ENCODE peak calls at places on chromosomes 13 and 19, in seven cellular contexts. W, Y, P, R, Z, A and S are unnamed samples.

GRCh38 chr19:48970923-48971395 is 5.8 kb downstream of the FTL start:
- DNase-seq in Y (peak; percentile 69), A (no peak), W (peak; percentile 94), Z (peak; percentile 89), R (peak; percentile 84), P (peak; percentile 66), S (peak; percentile 81)

GRCh38 chr19:36916991-36917390 is 859 bp downstream of the ZNF568 start:
- DNase-seq in Y (no peak), P (no peak), A (no peak), Z (peak; percentile 68), R (no peak), W (no peak), S (no peak)

GRCh38 chr19:355134-355533 is 10.5 kb upstream of the MIER2 start:
- DNase-seq in W (no peak), Z (peak; percentile 73), R (no peak), P (no peak), Y (no peak), A (no peak), S (no peak)

GRCh38 chr19:49155830-49156346 is 692 bp upstream of the HRC start:
- DNase-seq in P (no peak), Z (no peak), R (no peak), W (no peak), A (no peak), Y (no peak), S (no peak)

GRCh38 chr19:40165362-40165937 is 25.8 kb upstream of the MAP3K10 start:
- DNase-seq in Z (peak; percentile 66), W (peak; percentile 71), R (peak; percentile 47), Y (no peak), P (peak; percentile 17), A (peak; percentile 35), S (peak; percentile 67)

GRCh38 chr13:22505489-22505888 is 675.3 kb upstream of the SGCG start:
- DNase-seq in W (no peak), A (no peak), P (no peak), Z (peak; percentile 88), R (no peak), Y (no peak), S (no peak)

GRCh38 chr19:17555929-17556813 is 722 bp downstream of the COLGALT1 start:
- DNase-seq in P (peak; percentile 23), Y (no peak), A (no peak), W (peak; percentile 83), Z (peak; percentile 82), R (peak; percentile 84), S (no peak)

GRCh38 chr19:7975037-7975436 is 30.4 kb downstream of the ELAVL1 start:
- DNase-seq in A (no peak), W (no peak), R (no peak), Z (peak; percentile 76), P (no peak), Y (no peak), S (no peak)

GRCh38 chr19:55289117-55289796 is 5.5 kb downstream of the BRSK1 start:
- DNase-seq in Z (no peak), P (no peak), W (no peak), A (no peak), Y (no peak), R (no peak), S (no peak)

GRCh38 chr19:16778796-16779411 is 50.3 kb upstream of the SIN3B start:
- DNase-seq in Z (peak; percentile 87), P (peak; percentile 14), Y (no peak), W (peak; percentile 74), A (peak; percentile 49), R (no peak), S (peak; percentile 10)

GRCh38 chr19:45179063-45179847 is 671 bp downstream of the BLOC1S3 start:
- DNase-seq in A (no peak), P (peak; percentile 23), W (no peak), R (peak; percentile 44), Z (no peak), Y (no peak), S (peak; percentile 37)

GRCh38 chr13:48828962-48829405 is 146.7 kb upstream of the FNDC3A start:
- DNase-seq in A (peak; percentile 8), Y (no peak), R (no peak), P (no peak), W (no peak), Z (no peak), S (no peak)

GRCh38 chr19:39335168-39335567 is 675 bp downstream of the GMFG start:
- DNase-seq in W (no peak), P (peak; percentile 16), R (no peak), A (no peak), Z (no peak), Y (no peak), S (no peak)

GRCh38 chr19:17311455-17312248 is 2.3 kb downstream of the DDA1 start:
- DNase-seq in R (no peak), W (no peak), Z (peak; percentile 78), Y (no peak), P (no peak), A (no peak), S (no peak)

GRCh38 chr13:98688373-98688772 is 64.1 kb downstream of the SLC15A1 start:
- DNase-seq in Z (no peak), W (no peak), A (peak; percentile 38), Y (no peak), P (no peak), R (no peak), S (no peak)

GRCh38 chr13:66803759-66804456 is 426.2 kb downstream of the PCDH9 start:
- DNase-seq in A (no peak), W (no peak), P (no peak), Y (no peak), Z (no peak), R (no peak), S (no peak)

GRCh38 chr19:44212865-44213346 is 574 bp downstream of the ZNF227 start:
- DNase-seq in A (no peak), Y (no peak), R (no peak), W (no peak), Z (no peak), P (no peak), S (no peak)

GRCh38 chr19:19602713-19603320 is 15.7 kb downstream of the PBX4 start:
- DNase-seq in P (no peak), W (no peak), R (no peak), A (no peak), Y (no peak), Z (no peak), S (no peak)

GRCh38 chr13:34335662-34336007 is 517.7 kb downstream of the RFC3 start:
- DNase-seq in Y (no peak), Z (no peak), P (no peak), R (no peak), A (no peak), W (no peak), S (no peak)
- H3K4me1 ChIP-seq in Y (no peaks in the 10 kb centered on the region), Z (no peaks in the 10 kb centered on the region), P (no peaks in the 10 kb centered on the region), R (no peaks in the 10 kb centered on the region), A (no peaks in the 10 kb centered on the region), W (no peaks in the 10 kb centered on the region), S (no peaks in the 10 kb centered on the region)

DNA sequence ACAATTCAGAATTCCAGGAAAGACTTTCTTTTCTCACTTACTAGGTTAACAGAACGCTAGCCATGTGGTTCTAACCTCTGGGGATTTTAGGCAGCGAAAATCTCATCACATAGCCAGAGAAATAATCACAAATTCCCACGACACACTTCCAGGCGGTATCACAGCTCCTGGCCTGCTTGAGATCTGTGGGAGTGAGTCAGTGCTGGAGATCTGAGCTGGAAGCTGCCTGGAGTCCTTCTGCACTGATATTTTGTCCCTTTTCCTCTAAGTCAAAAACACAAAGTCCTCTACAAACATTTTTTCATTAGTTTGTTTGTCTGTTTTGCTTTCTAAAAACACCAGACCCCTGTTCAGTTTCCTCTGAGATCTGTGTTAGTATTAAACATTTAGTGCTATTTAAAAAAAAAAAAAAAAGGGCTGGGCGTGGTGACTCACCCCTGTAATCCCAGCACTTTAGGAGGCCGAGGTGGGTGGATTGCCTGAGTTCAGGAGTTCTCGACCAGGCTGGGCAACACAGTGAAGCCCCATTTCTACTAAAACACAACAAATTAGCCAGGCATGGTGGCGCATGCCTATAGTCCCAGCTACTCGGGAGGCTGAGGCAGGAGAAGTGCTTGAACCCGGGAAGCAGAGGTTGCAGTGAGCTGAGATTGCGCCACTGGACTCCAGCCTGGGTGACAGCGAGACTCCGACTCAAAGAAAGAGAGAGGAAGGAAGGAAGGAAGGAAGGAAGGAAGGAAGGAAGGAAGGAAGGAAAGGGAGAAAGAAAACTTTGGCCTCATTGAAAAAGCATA is 12.2 kb upstream of the UBE2L5 start:
- DNase-seq in W (no peak), Y (no peak), R (no peak), P (no peak), A (no peak), Z (no peak), S (no peak)
- H3K9me3 ChIP-seq in W (no peaks in the 10 kb centered on the region), Y (no peaks in the 10 kb centered on the region), R (no peaks in the 10 kb centered on the region), P (no peaks in the 10 kb centered on the region), A (peaks cover 14% of the 10 kb centered on the region), Z (no peaks in the 10 kb centered on the region), S (no peaks in the 10 kb centered on the region)

DNA sequence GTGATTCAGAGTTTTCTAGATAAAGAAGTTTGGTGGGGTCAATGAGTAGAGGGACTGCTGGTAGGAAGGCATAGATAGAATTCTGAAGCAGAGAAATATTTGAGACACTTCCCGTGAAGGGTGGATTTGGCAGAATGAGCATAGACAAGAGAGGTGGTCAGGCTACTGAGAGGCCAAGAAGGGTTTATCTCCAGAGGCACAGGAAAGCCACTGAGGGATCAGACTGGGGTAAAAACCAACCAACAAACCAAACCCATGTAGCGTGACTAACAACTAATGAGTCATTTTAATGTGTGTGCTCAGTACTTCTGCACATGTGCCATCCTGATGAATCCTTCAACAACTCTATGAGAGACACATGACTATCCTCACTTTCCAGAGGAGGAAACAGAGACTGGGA is 60.0 kb upstream of the SERP2 start:
- DNase-seq in W (no peak), A (no peak), P (no peak), Y (no peak), R (no peak), Z (no peak), S (no peak)
- H3K4me3 ChIP-seq in W (no peak overlapping the region), A (no peak overlapping the region), P (no peak overlapping the region), Y (no peak overlapping the region), R (no peak overlapping the region), Z (no peak overlapping the region), S (no peak overlapping the region)

GRCh38 chr13:79722885-79723445 is 242.0 kb downstream of the NDFIP2 start:
- DNase-seq in W (no peak), Z (no peak), P (no peak), R (no peak), A (no peak), Y (no peak), S (no peak)

GRCh38 chr13:79725841-79726240 is 244.9 kb downstream of the NDFIP2 start:
- DNase-seq in A (no peak), R (no peak), P (no peak), Y (no peak), W (no peak), Z (no peak), S (no peak)

GRCh38 chr13:79723462-79724116 is 242.6 kb downstream of the NDFIP2 start:
- DNase-seq in Z (no peak), A (no peak), P (no peak), Y (no peak), W (no peak), R (no peak), S (no peak)

DNA sequence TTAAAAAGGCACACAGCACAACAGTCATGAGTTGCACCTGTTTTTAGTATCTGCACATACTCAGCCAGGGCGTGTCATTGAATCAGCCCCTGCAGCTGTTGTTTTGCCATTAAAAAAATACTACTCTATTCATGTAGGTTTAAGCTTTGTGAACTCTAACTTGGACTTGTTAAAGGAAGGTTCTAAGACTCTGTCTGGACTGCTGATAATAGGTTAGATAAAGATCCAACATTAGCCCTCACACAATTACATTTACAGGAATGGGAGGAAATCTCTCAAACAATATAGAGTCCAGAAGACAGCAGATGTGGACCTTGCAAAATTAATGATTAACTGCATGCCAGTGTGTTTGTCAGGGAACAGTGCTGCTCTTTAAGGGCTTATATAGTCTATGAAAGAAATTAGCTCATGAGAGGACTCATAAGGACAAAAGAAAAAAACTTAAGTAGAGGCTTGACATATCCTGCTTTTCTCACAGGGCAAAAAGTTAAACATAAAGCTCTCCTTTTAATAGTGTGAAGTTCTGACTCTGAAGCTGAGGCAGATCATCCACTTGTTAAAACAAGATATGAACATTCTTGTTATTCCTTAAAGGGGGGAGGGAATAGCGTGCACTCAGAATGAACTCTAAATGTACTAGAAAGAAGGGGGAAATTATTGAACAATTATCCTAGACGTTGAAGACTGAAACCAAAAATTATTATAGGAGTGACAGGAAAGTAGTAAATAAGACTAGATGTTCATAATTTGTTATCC is 243.6 kb downstream of the NDFIP2 start:
- DNase-seq in Z (no peak), P (no peak), W (peak; percentile 50), A (no peak), R (no peak), Y (no peak), S (no peak)
- H3K4me1 ChIP-seq in Z (no peaks in the 10 kb centered on the region), P (no peaks in the 10 kb centered on the region), W (no peaks in the 10 kb centered on the region), A (no peaks in the 10 kb centered on the region), R (peaks cover 3% of the 10 kb centered on the region), Y (no peaks in the 10 kb centered on the region), S (no peaks in the 10 kb centered on the region)